ENCODE peak calls at places on chromosomes 7 and 10, in five cellular contexts. One of them, this sample, is unnamed.

GRCh38 chr10:12844796-12845524 is 156.6 kb downstream of the CCDC3 start:
- DNase-seq in stimulated activated CD4-positive, alpha-beta T cell treated with anti-CD3 and anti-CD28 coated beads, Interleukin-1b, Interleukin-23, amount 100 ng/mL, for 48 hours: no peak
- DNase-seq in NCI-H748 treated with DMSO at 0.1 percent for 48 hours: no peak
- DNase-seq in HCT116: peak
- DNase-seq in activated T-helper 1 cell treated with anti-CD3 and anti-CD28 coated beads, Interleukin-12 subunit alpha, Interleukin-12 subunit beta, Interleukin-2, Interleukin-4 antibody, amounts not matched to agents 30 ng/mL and 10 ng/mL and 1 ng/mL, durations not matched to agents 14 hours and 24 hours and 36 hours: no peak
- DNase-seq in this sample: no peak

GRCh38 chr10:117980216-117980615 is 66.5 kb downstream of the RAB11FIP2 start:
- DNase-seq in stimulated activated CD4-positive, alpha-beta T cell treated with anti-CD3 and anti-CD28 coated beads, Interleukin-1b, Interleukin-23, amount 100 ng/mL, for 48 hours: no peak
- DNase-seq in NCI-H748 treated with DMSO at 0.1 percent for 48 hours: no peak
- DNase-seq in HCT116: no peak
- DNase-seq in activated T-helper 1 cell treated with anti-CD3 and anti-CD28 coated beads, Interleukin-12 subunit alpha, Interleukin-12 subunit beta, Interleukin-2, Interleukin-4 antibody, amounts not matched to agents 30 ng/mL and 10 ng/mL and 1 ng/mL, durations not matched to agents 14 hours and 24 hours and 36 hours: no peak
- DNase-seq in this sample: no peak

GRCh38 chr7:98163269-98163668 is 48.0 kb upstream of the BHLHA15 start:
- DNase-seq in stimulated activated CD4-positive, alpha-beta T cell treated with anti-CD3 and anti-CD28 coated beads, Interleukin-1b, Interleukin-23, amount 100 ng/mL, for 48 hours: no peak
- DNase-seq in NCI-H748 treated with DMSO at 0.1 percent for 48 hours: no peak
- DNase-seq in HCT116: no peak
- DNase-seq in activated T-helper 1 cell treated with anti-CD3 and anti-CD28 coated beads, Interleukin-12 subunit alpha, Interleukin-12 subunit beta, Interleukin-2, Interleukin-4 antibody, amounts not matched to agents 30 ng/mL and 10 ng/mL and 1 ng/mL, durations not matched to agents 14 hours and 24 hours and 36 hours: no peak
- DNase-seq in this sample: no peak

GRCh38 chr10:23404461-23404980 is 34.4 kb upstream of the OTUD1 start:
- DNase-seq in stimulated activated CD4-positive, alpha-beta T cell treated with anti-CD3 and anti-CD28 coated beads, Interleukin-1b, Interleukin-23, amount 100 ng/mL, for 48 hours: no peak
- DNase-seq in NCI-H748 treated with DMSO at 0.1 percent for 48 hours: no peak
- DNase-seq in HCT116: no peak
- DNase-seq in activated T-helper 1 cell treated with anti-CD3 and anti-CD28 coated beads, Interleukin-12 subunit alpha, Interleukin-12 subunit beta, Interleukin-2, Interleukin-4 antibody, amounts not matched to agents 30 ng/mL and 10 ng/mL and 1 ng/mL, durations not matched to agents 14 hours and 24 hours and 36 hours: no peak
- DNase-seq in this sample: no peak

GRCh38 chr10:49138361-49138891 is 4.6 kb upstream of the FAM170B start:
- DNase-seq in stimulated activated CD4-positive, alpha-beta T cell treated with anti-CD3 and anti-CD28 coated beads, Interleukin-1b, Interleukin-23, amount 100 ng/mL, for 48 hours: no peak
- DNase-seq in NCI-H748 treated with DMSO at 0.1 percent for 48 hours: no peak
- DNase-seq in HCT116: no peak
- DNase-seq in activated T-helper 1 cell treated with anti-CD3 and anti-CD28 coated beads, Interleukin-12 subunit alpha, Interleukin-12 subunit beta, Interleukin-2, Interleukin-4 antibody, amounts not matched to agents 30 ng/mL and 10 ng/mL and 1 ng/mL, durations not matched to agents 14 hours and 24 hours and 36 hours: no peak
- DNase-seq in this sample: no peak

GRCh38 chr7:33191326-33191725 is 62.0 kb downstream of the BBS9 start:
- DNase-seq in stimulated activated CD4-positive, alpha-beta T cell treated with anti-CD3 and anti-CD28 coated beads, Interleukin-1b, Interleukin-23, amount 100 ng/mL, for 48 hours: no peak
- DNase-seq in NCI-H748 treated with DMSO at 0.1 percent for 48 hours: no peak
- DNase-seq in HCT116: no peak
- DNase-seq in activated T-helper 1 cell treated with anti-CD3 and anti-CD28 coated beads, Interleukin-12 subunit alpha, Interleukin-12 subunit beta, Interleukin-2, Interleukin-4 antibody, amounts not matched to agents 30 ng/mL and 10 ng/mL and 1 ng/mL, durations not matched to agents 14 hours and 24 hours and 36 hours: no peak
- DNase-seq in this sample: no peak

GRCh38 chr10:14063531-14064317 is 267.0 kb downstream of the FRMD4A start:
- DNase-seq in stimulated activated CD4-positive, alpha-beta T cell treated with anti-CD3 and anti-CD28 coated beads, Interleukin-1b, Interleukin-23, amount 100 ng/mL, for 48 hours: no peak
- DNase-seq in NCI-H748 treated with DMSO at 0.1 percent for 48 hours: no peak
- DNase-seq in HCT116: no peak
- DNase-seq in activated T-helper 1 cell treated with anti-CD3 and anti-CD28 coated beads, Interleukin-12 subunit alpha, Interleukin-12 subunit beta, Interleukin-2, Interleukin-4 antibody, amounts not matched to agents 30 ng/mL and 10 ng/mL and 1 ng/mL, durations not matched to agents 14 hours and 24 hours and 36 hours: no peak
- DNase-seq in this sample: no peak

GRCh38 chr7:19146699-19147098 is 1.5 kb upstream of the FERD3L start:
- DNase-seq in stimulated activated CD4-positive, alpha-beta T cell treated with anti-CD3 and anti-CD28 coated beads, Interleukin-1b, Interleukin-23, amount 100 ng/mL, for 48 hours: no peak
- DNase-seq in NCI-H748 treated with DMSO at 0.1 percent for 48 hours: no peak
- DNase-seq in HCT116: no peak
- DNase-seq in activated T-helper 1 cell treated with anti-CD3 and anti-CD28 coated beads, Interleukin-12 subunit alpha, Interleukin-12 subunit beta, Interleukin-2, Interleukin-4 antibody, amounts not matched to agents 30 ng/mL and 10 ng/mL and 1 ng/mL, durations not matched to agents 14 hours and 24 hours and 36 hours: no peak
- DNase-seq in this sample: no peak

GRCh38 chr7:138872576-138872975 is 74.6 kb upstream of the ATP6V0A4 start:
- DNase-seq in stimulated activated CD4-positive, alpha-beta T cell treated with anti-CD3 and anti-CD28 coated beads, Interleukin-1b, Interleukin-23, amount 100 ng/mL, for 48 hours: no peak
- DNase-seq in NCI-H748 treated with DMSO at 0.1 percent for 48 hours: no peak
- DNase-seq in HCT116: peak
- DNase-seq in activated T-helper 1 cell treated with anti-CD3 and anti-CD28 coated beads, Interleukin-12 subunit alpha, Interleukin-12 subunit beta, Interleukin-2, Interleukin-4 antibody, amounts not matched to agents 30 ng/mL and 10 ng/mL and 1 ng/mL, durations not matched to agents 14 hours and 24 hours and 36 hours: no peak
- DNase-seq in this sample: no peak

GRCh38 chr7:2024227-2024918 is 208.4 kb downstream of the MAD1L1 start:
- DNase-seq in stimulated activated CD4-positive, alpha-beta T cell treated with anti-CD3 and anti-CD28 coated beads, Interleukin-1b, Interleukin-23, amount 100 ng/mL, for 48 hours: no peak
- DNase-seq in NCI-H748 treated with DMSO at 0.1 percent for 48 hours: no peak
- DNase-seq in HCT116: no peak
- DNase-seq in activated T-helper 1 cell treated with anti-CD3 and anti-CD28 coated beads, Interleukin-12 subunit alpha, Interleukin-12 subunit beta, Interleukin-2, Interleukin-4 antibody, amounts not matched to agents 30 ng/mL and 10 ng/mL and 1 ng/mL, durations not matched to agents 14 hours and 24 hours and 36 hours: no peak
- DNase-seq in this sample: no peak

GRCh38 chr10:110936757-110937156 is 17.4 kb downstream of the SHOC2 start:
- DNase-seq in stimulated activated CD4-positive, alpha-beta T cell treated with anti-CD3 and anti-CD28 coated beads, Interleukin-1b, Interleukin-23, amount 100 ng/mL, for 48 hours: no peak
- DNase-seq in NCI-H748 treated with DMSO at 0.1 percent for 48 hours: no peak
- DNase-seq in HCT116: no peak
- DNase-seq in activated T-helper 1 cell treated with anti-CD3 and anti-CD28 coated beads, Interleukin-12 subunit alpha, Interleukin-12 subunit beta, Interleukin-2, Interleukin-4 antibody, amounts not matched to agents 30 ng/mL and 10 ng/mL and 1 ng/mL, durations not matched to agents 14 hours and 24 hours and 36 hours: no peak
- DNase-seq in this sample: no peak

GRCh38 chr7:90594791-90595317 is 1.3 kb upstream of the CDK14 start:
- DNase-seq in stimulated activated CD4-positive, alpha-beta T cell treated with anti-CD3 and anti-CD28 coated beads, Interleukin-1b, Interleukin-23, amount 100 ng/mL, for 48 hours: no peak
- DNase-seq in NCI-H748 treated with DMSO at 0.1 percent for 48 hours: no peak
- DNase-seq in HCT116: no peak
- DNase-seq in activated T-helper 1 cell treated with anti-CD3 and anti-CD28 coated beads, Interleukin-12 subunit alpha, Interleukin-12 subunit beta, Interleukin-2, Interleukin-4 antibody, amounts not matched to agents 30 ng/mL and 10 ng/mL and 1 ng/mL, durations not matched to agents 14 hours and 24 hours and 36 hours: no peak
- DNase-seq in this sample: peak

GRCh38 chr7:29345590-29345989 is 151.0 kb downstream of the CHN2 start:
- DNase-seq in stimulated activated CD4-positive, alpha-beta T cell treated with anti-CD3 and anti-CD28 coated beads, Interleukin-1b, Interleukin-23, amount 100 ng/mL, for 48 hours: no peak
- DNase-seq in NCI-H748 treated with DMSO at 0.1 percent for 48 hours: no peak
- DNase-seq in HCT116: peak
- DNase-seq in activated T-helper 1 cell treated with anti-CD3 and anti-CD28 coated beads, Interleukin-12 subunit alpha, Interleukin-12 subunit beta, Interleukin-2, Interleukin-4 antibody, amounts not matched to agents 30 ng/mL and 10 ng/mL and 1 ng/mL, durations not matched to agents 14 hours and 24 hours and 36 hours: no peak
- DNase-seq in this sample: peak

GRCh38 chr10:78913219-78914059 is 155.3 kb upstream of the ZMIZ1 start:
- DNase-seq in stimulated activated CD4-positive, alpha-beta T cell treated with anti-CD3 and anti-CD28 coated beads, Interleukin-1b, Interleukin-23, amount 100 ng/mL, for 48 hours: no peak
- DNase-seq in NCI-H748 treated with DMSO at 0.1 percent for 48 hours: peak
- DNase-seq in HCT116: no peak
- DNase-seq in activated T-helper 1 cell treated with anti-CD3 and anti-CD28 coated beads, Interleukin-12 subunit alpha, Interleukin-12 subunit beta, Interleukin-2, Interleukin-4 antibody, amounts not matched to agents 30 ng/mL and 10 ng/mL and 1 ng/mL, durations not matched to agents 14 hours and 24 hours and 36 hours: no peak
- DNase-seq in this sample: no peak